ENCODE peak calls at places on chromosomes 16 and 17, in six cellular contexts. U is LoVo; Q is CD4-positive, alpha-beta T cell; A is prostate gland; E is NCI-H1417 treated with DMSO at 0.1 percent for 48 hours; Y is central memory CD8-positive, alpha-beta T cell. X is an unnamed sample.

GRCh38 chr17:2056221-2057129 is 1.6 kb downstream of the HIC1 start:
- DNase-seq in U (no peak), Q (peak), A (no peak), E (no peak), Y (no peak), X (peak)

GRCh38 chr17:75587718-75588545 is at the start of gene MYO15B:
- DNase-seq in U (no peak), Q (peak), A (no peak), E (no peak), Y (peak), X (peak)

GRCh38 chr16:14585287-14585686 is 44.8 kb downstream of the PARN start:
- DNase-seq in U (no peak), Q (no peak), A (no peak), E (no peak), Y (no peak), X (no peak)

GRCh38 chr17:18966831-18967624 is 15.1 kb downstream of the SLC5A10 start:
- DNase-seq in U (no peak), Q (no peak), A (no peak), E (no peak), Y (no peak), X (no peak)

GRCh38 chr16:35753559-35754390 is 2294.4 kb downstream of the TP53TG3F start:
- DNase-seq in U (no peak), Q (no peak), A (no peak), E (no peak), Y (no peak), X (no peak)

GRCh38 chr16:31270795-31271194 is 11.0 kb downstream of the ITGAM start:
- DNase-seq in U (no peak), Q (no peak), A (no peak), E (no peak), Y (no peak), X (no peak)

GRCh38 chr16:48383204-48383876 is 1.9 kb downstream of the SIAH1 start:
- DNase-seq in U (no peak), Q (no peak), A (no peak), E (no peak), Y (no peak), X (no peak)

GRCh38 chr16:28494141-28494851 is at the start of gene APOBR:
- DNase-seq in U (no peak), Q (peak), A (no peak), E (no peak), Y (peak), X (peak)

GRCh38 chr17:27834571-27834970 is 34.2 kb upstream of the NOS2 start:
- DNase-seq in U (no peak), Q (no peak), A (no peak), E (no peak), Y (no peak), X (no peak)

GRCh38 chr17:58575511-58575910 is 61.1 kb upstream of the MTMR4 start:
- DNase-seq in U (peak), Q (no peak), A (peak), E (no peak), Y (no peak), X (no peak)

GRCh38 chr16:12544477-12545291 is 259.0 kb downstream of the CPPED1 start:
- DNase-seq in U (no peak), Q (no peak), A (no peak), E (no peak), Y (no peak), X (no peak)

GRCh38 chr17:34916120-34916519 is 45.1 kb downstream of the CCT6B start:
- DNase-seq in U (no peak), Q (no peak), A (no peak), E (no peak), Y (no peak), X (no peak)

GRCh38 chr16:22937169-22937568 is 123.2 kb downstream of the HS3ST2 start:
- DNase-seq in U (no peak), Q (no peak), A (no peak), E (no peak), Y (no peak), X (no peak)

X was measured in T-helper 1 cell.